ENCODE peak calls at places on chromosomes 2 and 18, in four cellular contexts. S is transverse colon, Z is foreskin fibroblast, M is GM12878. X is an unnamed sample.

GRCh38 chr2:189498205-189498604 is 56.9 kb downstream of the WDR75 start:
- DNase-seq in S (no peak), Z (no peak), M (no peak), X (no peak)

GRCh38 chr2:66888791-66889631 is 454.1 kb downstream of the MEIS1 start:
- DNase-seq in S (peak; percentile 50), Z (peak; percentile 96), M (no peak), X (no peak)

GRCh38 chr2:144466637-144467036 is 53.3 kb downstream of the ZEB2 start:
- DNase-seq in S (no peak), Z (no peak), M (no peak), X (no peak)

GRCh38 chr2:215811409-215812355 is 201.7 kb downstream of the MREG start:
- DNase-seq in S (no peak), Z (no peak), M (peak; percentile 90), X (peak; percentile 80)

GRCh38 chr2:239792649-239793010 is 232.5 kb downstream of the NDUFA10 start:
- DNase-seq in S (peak; percentile 2), Z (no peak), M (no peak), X (no peak)

GRCh38 chr2:240240017-240240416 is 99.6 kb upstream of the OTOS start:
- DNase-seq in S (no peak), Z (no peak), M (no peak), X (no peak)

GRCh38 chr2:740446-741293 is 63.5 kb upstream of the TMEM18 start:
- DNase-seq in S (peak; percentile 85), Z (peak; percentile 99), M (no peak), X (peak; percentile 78)

GRCh38 chr18:13909541-13909940 is 5.8 kb downstream of the MC2R start:
- DNase-seq in S (no peak), Z (no peak), M (no peak), X (no peak)

DNA sequence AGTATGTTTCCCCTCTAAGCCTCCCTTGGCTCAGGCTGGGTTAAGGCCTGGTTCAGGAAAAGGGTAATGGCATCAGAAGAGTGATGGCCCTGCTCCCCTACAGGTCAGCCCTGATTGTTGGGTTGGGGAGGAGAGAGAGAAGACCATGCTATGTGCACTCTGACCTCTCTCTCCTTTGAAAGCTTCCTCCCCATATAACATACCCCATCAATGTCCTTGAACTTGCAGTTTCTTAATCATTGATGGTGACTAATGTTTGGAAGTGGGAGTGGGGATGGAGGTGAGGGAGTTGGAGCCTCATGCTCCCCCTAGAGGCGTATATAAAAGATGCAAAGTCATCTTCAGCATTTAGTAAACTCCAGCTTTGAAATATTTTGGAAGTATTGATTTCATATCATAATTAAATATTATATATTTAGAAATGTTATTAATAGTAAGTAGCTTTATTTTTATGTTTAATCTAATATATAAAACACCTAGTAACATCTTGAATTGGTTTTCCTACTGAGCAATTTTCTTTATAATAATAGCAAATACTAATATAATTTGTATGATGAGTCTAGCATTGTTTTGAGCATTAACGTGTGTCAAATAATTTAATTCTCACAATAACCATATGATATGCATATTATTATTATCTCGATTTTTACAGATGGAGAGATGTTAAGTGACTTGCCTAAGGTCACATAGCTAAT is 8.8 kb downstream of the PLCL1 start:
- DNase-seq in S (no peak), Z (peak; percentile 71), M (no peak), X (peak; percentile 16)
- TF ChIP-seq CTCF in S (peak; percentile 21), Z (peak; percentile 60), M (peak; percentile 56), X (peak; percentile 59)

GRCh38 chr2:231461516-231461971 is 2.7 kb downstream of the NCL start:
- DNase-seq in S (no peak), Z (no peak), M (no peak), X (no peak)
- H3K4me3 ChIP-seq in S (no peak overlapping the region), Z (no peak overlapping the region), M (peak overlapping the region; percentile 77), X (no peak overlapping the region)

GRCh38 chr2:177618270-177619253 is 226.0 kb downstream of the AGPS start:
- DNase-seq in S (peak; percentile 92), Z (peak; percentile 92), M (peak; percentile 80), X (peak; percentile 92)

GRCh38 chr2:177625744-177626655 is 233.4 kb downstream of the AGPS start:
- DNase-seq in S (no peak), Z (no peak), M (no peak), X (peak; percentile 10)

GRCh38 chr2:177616731-177617130 is 224.2 kb downstream of the AGPS start:
- DNase-seq in S (no peak), Z (no peak), M (no peak), X (no peak)

GRCh38 chr2:177617849-177618248 is 225.3 kb downstream of the AGPS start:
- DNase-seq in S (no peak), Z (no peak), M (no peak), X (no peak)

GRCh38 chr2:177622516-177622915 is 229.9 kb downstream of the AGPS start:
- DNase-seq in S (no peak), Z (no peak), M (no peak), X (no peak)
- TF ChIP-seq CTCF in S (peak; percentile 51), Z (no peak), M (no peak), X (no peak)

GRCh38 chr2:167212054-167212648 is 323.9 kb downstream of the XIRP2 start:
- DNase-seq in S (no peak), Z (peak; percentile 79), M (no peak), X (peak; percentile 42)

GRCh38 chr2:167215595-167215994 is 327.3 kb downstream of the XIRP2 start:
- DNase-seq in S (peak; percentile 14), Z (no peak), M (no peak), X (no peak)

GRCh38 chr2:167209784-167210183 is 321.5 kb downstream of the XIRP2 start:
- DNase-seq in S (no peak), Z (peak; percentile 66), M (no peak), X (no peak)
- H3K4me3 ChIP-seq in S (no peak overlapping the region), Z (no peak overlapping the region), M (no peak overlapping the region), X (no peak overlapping the region)

DNA sequence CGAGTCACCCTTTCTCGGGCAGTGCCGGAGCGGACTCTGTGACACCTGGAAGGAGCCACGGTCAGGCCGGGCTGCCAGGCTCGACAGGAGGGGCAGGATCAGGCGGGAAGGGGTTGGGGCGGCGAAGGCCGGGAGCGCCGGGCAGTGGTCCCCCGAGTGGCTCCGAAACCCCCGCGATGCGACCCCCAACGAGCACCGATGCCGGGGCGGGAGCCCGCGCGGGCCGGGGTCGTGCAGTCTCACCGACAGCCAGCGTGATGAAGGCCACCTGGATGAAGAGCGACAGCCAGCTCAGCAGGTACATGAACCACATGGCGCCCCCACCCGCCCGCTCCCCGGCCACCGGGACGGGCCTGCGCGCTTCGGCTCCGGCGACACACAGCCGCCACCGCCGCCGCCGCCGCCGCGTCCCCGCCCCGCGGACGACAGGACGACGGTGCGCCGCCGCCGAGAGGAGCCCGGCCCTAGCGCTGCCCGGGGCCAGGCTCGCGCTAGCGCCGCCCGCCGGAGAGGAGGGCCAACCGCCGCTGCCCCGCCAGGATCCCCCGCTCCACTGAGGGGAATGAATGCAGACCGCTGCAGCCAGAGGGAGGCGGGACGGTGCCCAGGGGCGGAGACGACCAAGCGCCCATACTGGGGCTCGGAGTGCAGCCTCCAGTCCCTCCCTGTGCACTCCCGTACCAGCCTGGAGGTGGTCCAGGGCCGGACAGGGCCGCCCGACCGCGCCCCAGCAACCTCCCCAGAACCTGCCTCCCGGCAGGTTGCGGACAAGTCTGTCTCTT is at the start of gene TEX261:
- DNase-seq in S (peak; percentile 93), Z (peak; percentile 95), M (peak; percentile 34), X (peak; percentile 93)
- TF ChIP-seq CTCF in S (peak; percentile 57), Z (peak; percentile 55), M (peak; percentile 75), X (peak; percentile 70)

DNA sequence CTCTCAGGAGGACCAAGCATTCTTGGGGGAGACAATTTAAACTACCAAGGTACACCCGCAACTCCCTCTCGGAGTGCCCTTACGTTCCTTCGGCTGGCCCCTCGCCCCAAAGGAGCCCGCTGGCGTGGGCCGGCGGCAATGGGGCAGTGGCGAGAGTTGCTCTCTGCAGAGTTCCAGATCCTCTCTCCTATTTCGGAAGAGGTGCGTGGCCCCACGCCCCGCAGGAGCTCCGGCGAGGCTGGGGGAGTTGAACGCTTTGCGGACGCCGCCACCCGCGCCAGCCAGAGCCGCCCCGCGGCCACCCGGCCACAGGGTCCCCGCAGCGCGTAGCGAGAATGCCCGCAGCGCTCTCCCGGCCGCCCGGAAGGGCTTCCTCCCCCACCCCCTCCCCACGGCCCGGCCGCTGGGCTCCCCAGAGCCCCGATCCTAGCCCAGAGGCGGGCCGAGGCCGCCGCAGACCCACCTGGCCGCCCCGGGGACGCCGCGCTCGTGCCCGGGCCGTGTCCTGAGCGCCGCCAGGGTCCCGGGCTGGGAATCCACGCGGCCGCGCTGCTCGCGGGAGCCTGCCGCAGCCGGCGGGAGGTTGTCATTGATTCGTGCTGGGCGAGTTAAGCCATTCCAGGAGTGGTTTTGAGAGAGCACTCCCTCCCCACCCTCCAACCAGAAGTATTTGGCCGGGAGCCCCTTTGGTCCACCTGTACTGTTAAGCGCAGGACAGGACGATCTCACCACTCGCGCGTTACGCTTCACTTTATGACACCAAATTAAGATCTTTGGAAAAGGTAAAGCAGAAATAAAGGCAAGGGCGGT is 206.3 kb upstream of the SMAD2 start:
- DNase-seq in S (peak; percentile 69), Z (peak; percentile 11), M (no peak), X (no peak)
- H3K4me3 ChIP-seq in S (peak overlapping the region; percentile 79), Z (no peak overlapping the region), M (no peak overlapping the region), X (no peak overlapping the region)

DNA sequence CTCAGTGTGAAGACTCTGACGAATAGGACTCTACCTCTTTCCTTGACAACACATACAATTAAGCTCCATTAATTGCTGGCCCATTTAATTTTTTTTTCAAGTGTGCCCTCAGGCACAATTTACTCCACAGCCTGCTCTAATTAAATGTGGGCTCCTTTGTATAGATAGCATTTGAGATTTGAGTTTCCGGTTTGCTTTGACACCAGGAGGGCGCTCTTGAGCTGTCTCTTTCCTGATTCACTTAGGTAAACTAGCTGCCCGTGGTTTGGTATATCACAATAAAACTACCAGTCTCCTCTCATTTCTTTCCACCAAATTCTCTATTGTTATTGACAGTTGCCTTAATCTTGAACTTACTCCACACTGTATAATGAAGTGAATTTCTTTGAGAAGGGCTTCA is 666.0 kb downstream of the DSC3 start:
- DNase-seq in S (no peak), Z (no peak), M (no peak), X (peak; percentile 2)
- TF ChIP-seq CTCF in S (no peak), Z (no peak), M (no peak), X (no peak)

DNA sequence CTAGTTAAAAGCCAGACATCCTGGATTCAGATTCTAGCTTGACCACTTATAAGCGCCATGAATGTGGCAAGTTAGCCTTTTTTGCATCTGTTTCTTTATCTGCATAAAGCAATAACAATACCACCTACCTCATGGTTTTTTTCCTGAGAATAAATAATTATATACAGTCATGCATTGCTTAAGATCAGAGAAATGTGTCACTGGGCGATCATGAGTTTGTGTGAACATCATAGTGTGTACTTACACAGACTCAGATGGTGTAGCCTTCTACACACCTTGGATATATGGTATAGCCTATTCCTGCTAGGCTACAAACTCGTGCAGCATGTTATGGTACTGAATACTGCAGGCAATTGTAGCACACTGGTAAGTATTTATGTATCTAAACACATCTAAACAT is 84.7 kb upstream of the PELI1 start:
- DNase-seq in S (no peak), Z (no peak), M (no peak), X (no peak)
- H3K4me3 ChIP-seq in S (no peak overlapping the region), Z (no peak overlapping the region), M (peak overlapping the region; percentile 56), X (peak overlapping the region; percentile 60)

GRCh38 chr2:161426788-161427412 is 10.8 kb downstream of the TBR1 start:
- DNase-seq in S (no peak), Z (peak; percentile 75), M (no peak), X (no peak)
- TF ChIP-seq CTCF in S (no peak), Z (peak; percentile 66), M (peak; percentile 36), X (peak; percentile 6)

X was measured in GM12865.